ENCODE peak calls at places on chromosomes 11 and 22, in ten cellular contexts. T is A673; U is uterus; B is AG04450; N is neuronal stem cell; V is effector memory CD4-positive, alpha-beta T cell; L is tibial nerve; K is fibroblast of lung; M is DND-41; A is right atrium auricular region. C is an unnamed sample. For H3K27me3, the result is how much of the 10 kb centered on the place peaks cover.

GRCh38 chr22:27794244-27794643 is 7.3 kb downstream of the MN1 start:
- DNase-seq in T (no peak), U (no peak), B (no peak), N (no peak), V (no peak), L (no peak), K (no peak), M (no peak), A (no peak), C (peak)

GRCh38 chr22:50599816-50600454 is 658 bp upstream of the MAPK8IP2 start:
- DNase-seq in T (peak), U (no peak), B (no peak), N (peak), V (peak), L (no peak), K (no peak), M (peak), A (no peak), C (peak)

GRCh38 chr11:128208329-128209220 is 378.8 kb downstream of the ETS1 start:
- DNase-seq in T (peak), U (peak), B (peak), N (no peak), V (no peak), L (no peak), K (peak), M (no peak), A (no peak), C (no peak)

GRCh38 chr11:46456676-46457432 is 65.3 kb upstream of the CHRM4 start:
- DNase-seq in T (peak), U (no peak), B (no peak), N (no peak), V (no peak), L (no peak), K (no peak), M (no peak), A (no peak), C (no peak)

GRCh38 chr11:68116126-68116525 is 5.1 kb downstream of the CHKA start:
- DNase-seq in T (no peak), U (no peak), B (no peak), N (no peak), V (no peak), L (no peak), K (no peak), M (no peak), A (no peak), C (no peak)

GRCh38 chr22:45268958-45269844 is 15.5 kb upstream of the UPK3A start:
- DNase-seq in T (peak), U (peak), B (peak), N (peak), V (peak), L (peak), K (peak), M (peak), A (peak), C (peak)

GRCh38 chr11:5596611-5597201 is at the start of gene TRIM6:
- DNase-seq in T (no peak), U (peak), B (no peak), N (peak), V (no peak), L (peak), K (peak), M (peak), A (peak), C (no peak)

GRCh38 chr11:86182976-86183584 is 61.5 kb upstream of the EED start:
- DNase-seq in T (no peak), U (no peak), B (no peak), N (no peak), V (peak), L (no peak), K (no peak), M (no peak), A (no peak), C (no peak)

GRCh38 chr11:47329431-47329993 is 23.0 kb downstream of the MYBPC3 start:
- DNase-seq in T (no peak), U (no peak), B (no peak), N (no peak), V (no peak), L (no peak), K (no peak), M (no peak), A (no peak), C (no peak)

GRCh38 chr11:16395601-16396000 is 39.3 kb upstream of the SOX6 start:
- DNase-seq in T (no peak), U (no peak), B (no peak), N (no peak), V (no peak), L (no peak), K (no peak), M (no peak), A (no peak), C (no peak)

GRCh38 chr11:105100206-105100605 is 39.4 kb downstream of the CARD18 start:
- DNase-seq in T (no peak), U (no peak), B (no peak), N (no peak), V (peak), L (no peak), K (no peak), M (no peak), A (no peak), C (no peak)

GRCh38 chr11:41954034-41954433 is 494.6 kb upstream of the LRRC4C start:
- DNase-seq in T (peak), U (no peak), B (no peak), N (no peak), V (no peak), L (no peak), K (no peak), M (no peak), A (no peak), C (no peak)

GRCh38 chr22:27987557-27987956 is 68.5 kb upstream of the PITPNB start:
- DNase-seq in T (no peak), U (no peak), B (peak), N (no peak), V (no peak), L (no peak), K (peak), M (peak), A (peak), C (peak)

GRCh38 chr11:14042686-14043440 is 80.3 kb downstream of the SPON1 start:
- DNase-seq in T (no peak), U (no peak), B (no peak), N (no peak), V (no peak), L (no peak), K (no peak), M (no peak), A (no peak), C (no peak)

GRCh38 chr11:62588966-62589637 is 2.2 kb downstream of the TUT1 start:
- DNase-seq in T (no peak), U (no peak), B (no peak), N (no peak), V (no peak), L (no peak), K (peak), M (peak), A (no peak), C (no peak)

GRCh38 chr22:37775785-37776638 is 31.7 kb upstream of the GCAT start:
- DNase-seq in T (no peak), U (no peak), B (peak), N (no peak), V (no peak), L (no peak), K (peak), M (no peak), A (no peak), C (no peak)

GRCh38 chr11:134393638-134394037 is 18.4 kb downstream of the B3GAT1 start:
- DNase-seq in T (no peak), U (no peak), B (no peak), N (no peak), V (no peak), L (no peak), K (no peak), M (no peak), A (no peak), C (peak)

GRCh38 chr11:76035020-76035419 is 171.3 kb downstream of the WNT11 start:
- DNase-seq in T (no peak), U (no peak), B (no peak), N (no peak), V (no peak), L (no peak), K (peak), M (no peak), A (no peak), C (no peak)

GRCh38 chr11:74092425-74092824 is 78.4 kb downstream of the C2CD3 start:
- DNase-seq in T (no peak), U (no peak), B (no peak), N (no peak), V (no peak), L (no peak), K (no peak), M (no peak), A (no peak), C (no peak)
- H3K27ac ChIP-seq in T (no peak), U (no peak), B (no peak), N (no peak), V (no peak), L (no peak), K (no peak), M (no peak), A (no peak), C (no peak)

DNA sequence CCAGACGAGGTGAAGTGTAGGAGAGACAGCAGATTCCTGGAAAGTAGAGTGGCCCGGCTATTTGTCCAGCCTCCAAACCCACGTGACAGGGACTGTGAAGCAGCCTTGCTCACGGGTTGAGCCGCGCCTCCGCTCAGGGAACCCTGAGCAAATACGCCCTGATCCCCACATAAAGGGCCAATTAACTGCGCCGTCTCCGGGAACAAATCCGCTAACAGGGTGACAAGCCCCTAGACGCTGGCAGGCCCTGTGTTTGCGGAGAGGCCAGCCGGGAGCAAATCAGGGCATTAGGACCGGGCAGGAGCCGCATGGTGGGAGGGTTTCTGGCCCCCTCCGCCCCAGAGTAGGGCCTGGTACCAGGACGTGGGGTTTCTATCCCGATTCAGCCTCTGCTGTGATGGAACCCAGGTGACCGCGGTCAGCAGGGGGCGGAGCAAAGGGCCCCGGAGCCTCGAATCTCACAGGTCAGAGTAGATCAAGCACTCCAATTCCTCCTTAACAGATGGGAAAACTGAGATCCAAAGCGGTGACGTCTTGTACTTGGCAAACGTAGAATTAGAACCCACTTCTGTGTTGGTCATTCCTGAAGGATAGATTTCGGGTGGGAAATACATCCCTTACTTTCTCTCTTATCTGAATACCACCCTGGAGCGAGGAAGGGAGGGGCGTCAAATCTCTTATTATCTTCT is 2.0 kb upstream of the ROBO3 start:
- DNase-seq in T (no peak), U (no peak), B (no peak), N (no peak), V (no peak), L (no peak), K (peak), M (no peak), A (no peak), C (peak)
- H3K27me3 ChIP-seq in T (half or more), U (half or more), B (half or more), N (half or more), V (half or more), L (half or more), K (half or more), M (under half), A (under half), C (under half)

GRCh38 chr11:65008016-65008415 is 5.9 kb upstream of the ARL2 start:
- DNase-seq in T (no peak), U (no peak), B (no peak), N (no peak), V (no peak), L (no peak), K (no peak), M (no peak), A (no peak), C (no peak)
- H3K27ac ChIP-seq in T (no peak), U (no peak), B (no peak), N (no peak), V (no peak), L (no peak), K (peak), M (no peak), A (no peak), C (no peak)

GRCh38 chr11:115758011-115758410 is 253.8 kb upstream of the CADM1 start:
- DNase-seq in T (no peak), U (no peak), B (no peak), N (no peak), V (no peak), L (no peak), K (no peak), M (no peak), A (no peak), C (no peak)
- H3K27me3 ChIP-seq in T (under half), U (under half), B (under half), N (half or more), V (under half), L (under half), K (under half), M (under half), A (under half), C (under half)

GRCh38 chr22:26433805-26434204 is 4.7 kb downstream of the ASPHD2 start:
- DNase-seq in T (no peak), U (no peak), B (no peak), N (no peak), V (no peak), L (no peak), K (no peak), M (no peak), A (no peak), C (no peak)

GRCh38 chr22:26430600-26430999 is 1.5 kb downstream of the ASPHD2 start:
- DNase-seq in T (no peak), U (no peak), B (no peak), N (no peak), V (no peak), L (no peak), K (no peak), M (no peak), A (no peak), C (no peak)

GRCh38 chr22:26429458-26430238 is 588 bp downstream of the ASPHD2 start:
- DNase-seq in T (no peak), U (no peak), B (no peak), N (no peak), V (no peak), L (no peak), K (no peak), M (no peak), A (no peak), C (no peak)

GRCh38 chr22:26432619-26433311 is 3.7 kb downstream of the ASPHD2 start:
- DNase-seq in T (no peak), U (no peak), B (no peak), N (no peak), V (no peak), L (no peak), K (no peak), M (no peak), A (no peak), C (no peak)

DNA sequence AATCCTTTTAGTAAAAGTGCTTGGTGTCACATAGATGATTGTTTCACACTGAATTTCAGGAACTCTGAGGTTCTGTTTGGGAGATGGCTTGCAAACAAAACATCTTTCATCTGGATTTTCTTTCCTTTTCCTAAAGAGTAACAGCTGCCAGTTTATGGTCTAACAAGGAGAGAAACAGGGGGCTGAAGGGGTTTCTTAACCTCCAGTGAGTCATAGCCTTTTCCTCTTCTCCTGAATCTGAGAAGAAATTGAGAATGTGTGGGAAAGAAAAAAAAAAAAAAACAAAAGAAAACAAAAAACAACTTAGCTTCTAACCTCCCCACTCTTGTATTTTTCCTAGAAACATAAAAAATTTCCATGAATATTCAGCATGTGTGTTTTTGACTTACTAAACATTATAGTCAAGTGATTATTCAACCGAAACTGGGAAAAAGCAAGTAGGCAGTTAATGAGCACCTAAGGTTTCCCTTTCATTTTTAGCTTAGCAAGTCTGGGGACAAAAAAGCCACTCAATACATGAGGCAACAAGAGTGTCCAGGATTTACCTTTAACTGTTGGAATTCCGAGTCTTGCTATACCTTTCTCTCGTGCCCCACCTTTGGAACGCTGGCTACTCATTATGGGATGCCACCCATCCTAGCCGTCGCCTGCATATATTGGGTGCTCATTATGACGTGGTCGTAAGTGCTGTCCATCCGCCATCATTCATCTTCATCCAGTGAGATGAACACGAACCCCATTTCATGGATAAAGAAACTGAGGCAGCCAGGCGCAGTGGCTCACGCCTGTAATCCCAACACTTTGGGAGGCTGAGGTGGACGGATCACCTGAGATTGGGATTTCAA is 2.3 kb downstream of the ASPHD2 start:
- DNase-seq in T (peak), U (no peak), B (no peak), N (no peak), V (no peak), L (no peak), K (no peak), M (no peak), A (no peak), C (peak)
- H3K27ac ChIP-seq in T (no peak), U (no peak), B (no peak), N (peak), V (no peak), L (no peak), K (no peak), M (no peak), A (no peak), C (no peak)

GRCh38 chr11:129374993-129375721 is 491 bp upstream of the BARX2 start:
- DNase-seq in T (peak), U (no peak), B (no peak), N (peak), V (no peak), L (no peak), K (peak), M (no peak), A (no peak), C (no peak)

GRCh38 chr11:129372609-129373488 is 2.8 kb upstream of the BARX2 start:
- DNase-seq in T (no peak), U (no peak), B (no peak), N (peak), V (no peak), L (no peak), K (no peak), M (no peak), A (no peak), C (no peak)

GRCh38 chr11:129375731-129376657 is at the start of gene BARX2:
- DNase-seq in T (peak), U (no peak), B (peak), N (peak), V (no peak), L (no peak), K (peak), M (no peak), A (no peak), C (peak)

GRCh38 chr11:129373489-129373953 is 2.1 kb upstream of the BARX2 start:
- DNase-seq in T (no peak), U (no peak), B (no peak), N (no peak), V (no peak), L (no peak), K (peak), M (no peak), A (no peak), C (no peak)

DNA sequence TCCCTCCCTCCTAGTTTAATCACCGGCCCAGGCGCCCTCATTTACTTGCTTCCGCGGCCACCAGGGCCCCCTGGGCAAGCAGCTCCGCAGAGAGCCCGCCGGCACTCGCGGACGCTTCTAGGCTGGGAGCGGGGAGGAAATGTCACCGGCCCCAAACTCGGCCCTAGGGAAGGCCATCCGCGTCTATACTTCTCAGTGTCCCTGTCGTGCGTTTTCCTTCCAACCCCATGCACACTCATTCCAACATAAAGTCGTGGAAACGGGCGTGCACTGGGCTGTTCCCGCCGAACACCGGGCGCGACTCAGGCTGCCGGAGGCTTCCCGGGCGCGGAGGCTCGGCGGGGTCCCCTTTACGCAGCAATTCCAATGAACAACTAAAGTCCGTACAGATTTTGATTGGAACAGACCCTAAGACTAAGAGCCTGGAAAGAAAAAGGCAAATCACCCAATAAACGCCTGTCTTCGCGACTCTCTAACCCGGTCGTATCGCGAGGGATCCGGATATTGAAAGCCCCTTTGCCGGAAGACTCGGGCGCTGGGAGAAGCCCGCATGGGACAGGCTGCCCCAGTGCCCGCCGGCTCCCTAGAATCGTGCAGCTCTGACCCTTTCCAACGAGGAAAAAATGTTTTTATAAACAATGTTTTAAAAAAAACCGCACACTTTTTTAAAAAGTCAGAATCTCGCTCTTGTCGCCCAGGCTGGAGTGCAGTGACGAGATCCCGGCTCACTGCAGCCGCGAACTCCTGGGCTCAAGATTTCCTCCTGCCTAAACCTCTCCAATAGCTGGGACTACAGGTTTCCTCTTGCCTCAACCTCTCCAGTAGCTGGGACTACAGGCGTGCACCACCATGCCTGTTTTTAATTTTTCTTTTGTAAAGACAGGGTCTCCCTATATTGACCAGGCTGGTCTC is 1.3 kb upstream of the BARX2 start:
- DNase-seq in T (peak), U (no peak), B (no peak), N (peak), V (no peak), L (no peak), K (peak), M (no peak), A (no peak), C (no peak)
- H3K27me3 ChIP-seq in T (under half), U (half or more), B (half or more), N (half or more), V (under half), L (half or more), K (half or more), M (under half), A (under half), C (under half)

GRCh38 chr22:26559961-26560575 is 29.9 kb downstream of the TPST2 start:
- DNase-seq in T (no peak), U (no peak), B (no peak), N (no peak), V (no peak), L (no peak), K (no peak), M (no peak), A (no peak), C (no peak)
- H3K27ac ChIP-seq in T (no peak), U (no peak), B (no peak), N (no peak), V (no peak), L (peak), K (no peak), M (no peak), A (no peak), C (no peak)

GRCh38 chr11:72475359-72475758 is 41.0 kb upstream of the CLPB start:
- DNase-seq in T (no peak), U (no peak), B (no peak), N (no peak), V (no peak), L (no peak), K (no peak), M (no peak), A (no peak), C (no peak)
- H3K27me3 ChIP-seq in T (under half), U (under half), B (under half), N (under half), V (under half), L (under half), K (under half), M (under half), A (under half), C (under half)

C was measured in SJCRH30.